ENCODE peak calls at places on chromosomes 7 and 10, in five cellular contexts. U is HCT116, V is MM.1S, R is HepG2, N is K562. J is an unnamed sample. For H3K4me1, the result is how much of the 10 kb centered on the place peaks cover.

GRCh38 chr7:132739271-132739955 is 163.1 kb upstream of the PLXNA4 start:
- DNase-seq in U (no peak), V (no peak), R (no peak), N (no peak), J (peak)

GRCh38 chr7:3008386-3008785 is 35.3 kb downstream of the CARD11 start:
- DNase-seq in U (no peak), V (no peak), R (no peak), N (no peak), J (no peak)

GRCh38 chr10:57657164-57657765 is 610.4 kb downstream of the IPMK start:
- DNase-seq in U (peak), V (peak), R (peak), N (peak), J (peak)

GRCh38 chr10:110067960-110068770 is 60.4 kb downstream of the ADD3 start:
- DNase-seq in U (no peak), V (peak), R (peak), N (peak), J (no peak)

GRCh38 chr10:125153693-125154490 is 6.5 kb downstream of the CTBP2 start:
- DNase-seq in U (no peak), V (no peak), R (no peak), N (no peak), J (peak)

GRCh38 chr7:1232623-1233327 is at the start of gene UNCX:
- DNase-seq in U (no peak), V (no peak), R (no peak), N (no peak), J (no peak)

GRCh38 chr10:19117419-19117818 is 68.8 kb downstream of the MALRD1 start:
- DNase-seq in U (no peak), V (no peak), R (no peak), N (no peak), J (no peak)

GRCh38 chr7:159020987-159021386 is 123.7 kb downstream of the VIPR2 start:
- DNase-seq in U (peak), V (no peak), R (peak), N (peak), J (no peak)

GRCh38 chr10:87053121-87053520 is 33.0 kb downstream of the FAM25A start:
- DNase-seq in U (no peak), V (no peak), R (no peak), N (no peak), J (no peak)

GRCh38 chr7:103524042-103524907 is 78.3 kb upstream of the SLC26A5 start:
- DNase-seq in U (peak), V (peak), R (peak), N (peak), J (peak)

GRCh38 chr10:122044045-122044661 is 55.2 kb downstream of the TACC2 start:
- DNase-seq in U (no peak), V (no peak), R (peak), N (no peak), J (peak)

GRCh38 chr10:48794074-48794473 is 109.4 kb downstream of the WDFY4 start:
- DNase-seq in U (no peak), V (no peak), R (no peak), N (no peak), J (no peak)

GRCh38 chr7:157675427-157675930 is 338.7 kb downstream of the DNAJB6 start:
- DNase-seq in U (no peak), V (no peak), R (no peak), N (no peak), J (no peak)

GRCh38 chr10:17074548-17074860 is 55.1 kb downstream of the CUBN start:
- DNase-seq in U (no peak), V (no peak), R (no peak), N (no peak), J (peak)

GRCh38 chr7:41955475-41956243 is 252.8 kb upstream of the INHBA start:
- DNase-seq in U (no peak), V (no peak), R (no peak), N (no peak), J (peak)

GRCh38 chr10:132612571-132613504 is 75.3 kb downstream of the INPP5A start:
- DNase-seq in U (no peak), V (no peak), R (no peak), N (no peak), J (no peak)

GRCh38 chr10:123836418-123837145 is 55.0 kb downstream of the CPXM2 start:
- DNase-seq in U (no peak), V (no peak), R (no peak), N (no peak), J (no peak)

GRCh38 chr7:152543801-152544200 is 108.0 kb upstream of the KMT2C start:
- DNase-seq in U (no peak), V (no peak), R (no peak), N (no peak), J (no peak)

GRCh38 chr10:133327651-133328357 is 8.9 kb downstream of the CALY start:
- DNase-seq in U (no peak), V (no peak), R (no peak), N (no peak), J (peak)

GRCh38 chr7:80114159-80114558 is 20.5 kb upstream of the GNAI1 start:
- DNase-seq in U (no peak), V (no peak), R (no peak), N (no peak), J (no peak)

GRCh38 chr10:46229144-46229563 is 57.6 kb upstream of the ANTXRL start:
- DNase-seq in U (no peak), V (peak), R (peak), N (peak), J (no peak)

GRCh38 chr7:11742496-11742895 is 89.5 kb downstream of the THSD7A start:
- DNase-seq in U (peak), V (no peak), R (no peak), N (no peak), J (peak)

GRCh38 chr10:77500754-77501151 is 136.9 kb downstream of the KCNMA1 start:
- DNase-seq in U (no peak), V (no peak), R (no peak), N (no peak), J (no peak)

GRCh38 chr7:47488969-47489342 is 93.0 kb downstream of the TNS3 start:
- DNase-seq in U (no peak), V (no peak), R (no peak), N (no peak), J (no peak)

GRCh38 chr10:128080641-128081040 is 45.6 kb downstream of the MKI67 start:
- DNase-seq in U (no peak), V (peak), R (no peak), N (no peak), J (no peak)

GRCh38 chr10:63446716-63447440 is 18.9 kb downstream of the JMJD1C start:
- DNase-seq in U (no peak), V (no peak), R (no peak), N (no peak), J (no peak)

GRCh38 chr10:92124524-92125168 is 166.2 kb downstream of the CPEB3 start:
- DNase-seq in U (no peak), V (no peak), R (peak), N (no peak), J (peak)

GRCh38 chr10:54799491-54799890 is 1.5 kb downstream of the PCDH15 start:
- DNase-seq in U (no peak), V (no peak), R (no peak), N (no peak), J (no peak)

GRCh38 chr10:91284486-91285090 is 64.1 kb downstream of the PCGF5 start:
- DNase-seq in U (no peak), V (no peak), R (no peak), N (no peak), J (no peak)

GRCh38 chr10:80554050-80554449 is 16.3 kb downstream of the SH2D4B start:
- DNase-seq in U (no peak), V (no peak), R (no peak), N (no peak), J (no peak)

GRCh38 chr7:137919987-137920386 is 73.2 kb upstream of the DGKI start:
- DNase-seq in U (no peak), V (no peak), R (no peak), N (no peak), J (no peak)
- H3K27ac ChIP-seq in U (no peak), V (no peak), R (no peak), N (no peak), J (no peak)

GRCh38 chr10:71694039-71694471 is 25.5 kb downstream of the C10orf105 start:
- DNase-seq in U (no peak), V (no peak), R (no peak), N (no peak), J (no peak)

GRCh38 chr10:71692598-71693307 is 26.8 kb downstream of the C10orf105 start:
- DNase-seq in U (no peak), V (no peak), R (no peak), N (no peak), J (no peak)

GRCh38 chr10:71693377-71693776 is 26.2 kb downstream of the C10orf105 start:
- DNase-seq in U (no peak), V (no peak), R (no peak), N (no peak), J (peak)

GRCh38 chr10:71695502-71696476 is 23.8 kb downstream of the C10orf105 start:
- DNase-seq in U (no peak), V (no peak), R (peak), N (peak), J (no peak)

GRCh38 chr10:71694567-71694968 is 25.0 kb downstream of the C10orf105 start:
- DNase-seq in U (no peak), V (peak), R (no peak), N (no peak), J (no peak)
- H3K9ac ChIP-seq in U (no peak), V (peak), R (no peak), N (peak), J (no peak)

GRCh38 chr7:151507806-151508205 is 11.9 kb downstream of the RHEB start:
- DNase-seq in U (no peak), V (no peak), R (no peak), N (no peak), J (no peak)
- H3K4me1 ChIP-seq in U (under half), V (under half), R (under half), N (under half), J (under half)

DNA sequence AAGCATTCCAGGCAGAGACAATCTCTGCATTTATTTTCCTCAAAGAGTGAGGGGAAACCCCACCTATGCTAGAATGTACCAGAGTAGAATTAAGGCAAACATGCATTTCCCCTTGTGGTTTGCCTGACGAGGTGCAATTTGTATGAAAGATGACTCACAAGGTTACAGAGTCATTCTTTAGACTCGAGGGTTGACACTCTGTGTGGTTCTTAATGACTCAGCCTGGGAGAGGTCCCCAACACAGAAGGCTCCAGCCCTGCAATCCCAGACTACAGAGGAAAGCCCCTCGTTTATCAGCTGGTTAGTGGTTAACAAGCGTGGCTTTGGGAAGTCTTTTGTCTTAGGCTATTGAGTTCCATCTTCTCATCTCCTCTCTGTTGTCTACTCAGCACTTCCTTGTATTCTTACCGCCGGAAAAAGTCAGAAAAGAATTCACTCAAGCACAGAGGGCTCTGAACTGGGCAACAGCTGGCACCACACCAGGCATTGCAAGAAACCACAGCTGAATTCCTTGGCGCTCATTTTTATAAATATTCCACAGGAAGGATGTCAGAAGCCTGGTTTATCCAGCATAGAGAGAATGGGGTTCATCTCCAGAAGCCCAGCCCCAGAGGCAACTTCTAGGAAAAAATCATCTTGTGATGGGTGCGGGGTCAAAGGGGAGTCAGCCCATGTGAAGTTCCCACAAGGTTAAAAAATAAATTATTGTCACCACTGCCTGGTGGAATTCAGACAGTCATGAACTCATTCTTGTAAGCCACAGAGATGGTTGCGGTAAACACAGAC is 24.4 kb upstream of the SVIL start:
- DNase-seq in U (peak), V (peak), R (peak), N (no peak), J (peak)
- H3K27ac ChIP-seq in U (peak), V (peak), R (peak), N (no peak), J (peak)

DNA sequence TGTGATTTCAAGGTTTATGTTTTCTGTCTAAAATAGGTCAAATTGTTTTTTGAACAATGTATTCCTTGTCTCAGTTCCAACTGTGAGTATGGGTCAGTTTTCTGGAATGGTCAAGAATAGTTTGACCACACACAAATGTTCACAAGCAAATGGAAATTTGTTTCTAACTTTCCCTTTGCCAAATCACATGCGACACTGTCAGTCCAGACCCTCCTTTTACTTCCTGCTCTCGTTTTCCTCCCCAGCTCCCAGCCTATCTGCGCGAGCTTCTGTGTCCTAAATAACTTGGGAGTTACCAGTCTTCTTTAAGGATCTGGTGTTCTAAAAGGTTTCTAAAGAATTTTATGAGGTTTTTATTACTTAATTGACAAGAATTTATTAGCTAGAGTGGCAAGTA is 266.0 kb upstream of the KLF6 start:
- DNase-seq in U (no peak), V (no peak), R (no peak), N (no peak), J (no peak)
- H3K9ac ChIP-seq in U (no peak), V (no peak), R (no peak), N (no peak), J (no peak)

GRCh38 chr10:24884793-24885192 is 67.6 kb downstream of the PRTFDC1 start:
- DNase-seq in U (no peak), V (no peak), R (no peak), N (no peak), J (no peak)
- H3K4me1 ChIP-seq in U (under half), V (under half), R (under half), N (under half), J (under half)

GRCh38 chr10:98209441-98209840 is 58.6 kb downstream of the LOXL4 start:
- DNase-seq in U (no peak), V (no peak), R (no peak), N (no peak), J (no peak)
- H3K27ac ChIP-seq in U (no peak), V (no peak), R (no peak), N (no peak), J (no peak)

GRCh38 chr10:45034301-45034700 is 33.6 kb downstream of the ZNF22 start:
- DNase-seq in U (no peak), V (no peak), R (no peak), N (no peak), J (no peak)
- H3K9ac ChIP-seq in U (no peak), V (no peak), R (no peak), N (no peak), J (no peak)

GRCh38 chr7:5636446-5636835 is 145.0 kb downstream of the RNF216 start:
- DNase-seq in U (no peak), V (no peak), R (peak), N (no peak), J (no peak)
- H3K4me1 ChIP-seq in U (under half), V (under half), R (under half), N (under half), J (under half)

DNA sequence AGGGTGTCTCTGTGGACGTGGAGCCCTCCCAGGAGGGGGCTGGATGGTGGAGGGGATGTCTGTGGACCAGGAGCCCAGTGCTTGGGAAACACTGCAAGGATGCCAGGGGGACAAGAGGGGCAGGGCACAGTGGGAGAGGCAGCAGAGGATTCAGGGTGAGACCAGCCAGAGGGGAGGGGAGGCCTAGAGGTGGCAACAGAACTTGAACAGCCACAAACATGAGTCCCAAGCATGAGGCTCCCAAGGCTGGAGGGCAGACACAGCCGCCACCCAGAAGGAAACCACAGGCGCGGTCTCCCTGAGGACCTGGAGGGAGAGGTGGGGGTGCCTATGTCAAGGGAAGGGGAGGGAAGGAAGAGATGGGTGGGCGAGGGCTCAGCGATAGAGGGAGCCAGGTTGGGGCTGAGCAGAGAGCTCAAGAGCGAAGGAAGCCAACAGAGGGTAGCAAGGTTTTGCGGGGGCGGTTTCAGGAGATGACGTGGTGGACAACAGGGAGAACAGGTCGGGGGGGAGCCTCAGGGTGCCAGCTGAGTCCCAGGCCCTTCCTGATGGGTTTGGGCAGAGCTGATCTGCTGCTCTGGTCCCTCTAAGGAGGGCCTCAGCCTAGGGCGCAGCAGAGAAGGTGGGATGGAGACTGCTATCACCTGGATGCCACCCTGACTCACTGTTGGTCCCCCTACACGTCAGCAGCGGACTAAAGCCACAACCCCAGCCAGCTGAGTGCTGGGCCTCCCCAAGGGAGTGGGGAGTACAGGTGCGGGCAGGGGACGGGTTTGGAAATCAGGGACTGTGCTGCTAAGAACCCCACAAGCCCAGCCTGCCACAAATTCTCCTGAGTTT is 6.7 kb upstream of the PILRA start:
- DNase-seq in U (no peak), V (no peak), R (no peak), N (no peak), J (no peak)
- H3K27ac ChIP-seq in U (no peak), V (peak), R (no peak), N (no peak), J (no peak)

J was measured in PC-3.